ENCODE peak calls at places on chromosome 14, in four cellular contexts. F, D, X and V are unnamed samples.

GRCh38 chr14:70392676-70393075 is 24.2 kb downstream of the SYNJ2BP start:
- DNase-seq in F (no peak), D (no peak), X (no peak), V (no peak)

GRCh38 chr14:36300337-36300736 is 20.1 kb downstream of the MBIP start:
- DNase-seq in F (peak; percentile 8), D (no peak), X (peak; percentile 47), V (no peak)

GRCh38 chr14:43145361-43145760 is 1361.7 kb downstream of the FSCB start:
- DNase-seq in F (no peak), D (no peak), X (no peak), V (no peak)

GRCh38 chr14:21069388-21070082 is 569 bp upstream of the ARHGEF40 start:
- DNase-seq in F (no peak), D (no peak), X (peak; percentile 85), V (peak; percentile 71)

GRCh38 chr14:73726025-73726961 is 12.1 kb upstream of the PNMA1 start:
- DNase-seq in F (no peak), D (peak; percentile 33), X (no peak), V (no peak)

GRCh38 chr14:106642090-106642489 is 1115.7 kb downstream of the TMEM121 start:
- DNase-seq in F (no peak), D (no peak), X (no peak), V (no peak)

GRCh38 chr14:61950340-61950739 is 188.1 kb downstream of the SNAPC1 start:
- DNase-seq in F (no peak), D (no peak), X (no peak), V (no peak)

GRCh38 chr14:64061706-64062105 is 208.9 kb downstream of the SYNE2 start:
- DNase-seq in F (no peak), D (no peak), X (no peak), V (no peak)

GRCh38 chr14:92368001-92368400 is 45.0 kb downstream of the SLC24A4 start:
- DNase-seq in F (no peak), D (no peak), X (no peak), V (no peak)

GRCh38 chr14:61586539-61587396 is 108.5 kb upstream of the HIF1A start:
- DNase-seq in F (no peak), D (no peak), X (no peak), V (no peak)

GRCh38 chr14:63342381-63342780 is 23.6 kb upstream of the GPHB5 start:
- DNase-seq in F (no peak), D (no peak), X (no peak), V (no peak)

GRCh38 chr14:101796479-101796878 is 35.0 kb downstream of the PPP2R5C start:
- DNase-seq in F (no peak), D (no peak), X (no peak), V (no peak)

GRCh38 chr14:77139540-77140342 is 1.9 kb downstream of the ZDHHC22 start:
- DNase-seq in F (no peak), D (peak; percentile 69), X (peak; percentile 29), V (peak; percentile 90)

GRCh38 chr14:100031506-100032281 is 33.5 kb upstream of the EVL start:
- DNase-seq in F (no peak), D (no peak), X (no peak), V (no peak)

GRCh38 chr14:20668969-20669368 is 15.4 kb upstream of the RNASE4 start:
- DNase-seq in F (no peak), D (no peak), X (no peak), V (no peak)

GRCh38 chr14:105817971-105818711 is 291.8 kb downstream of the TMEM121 start:
- DNase-seq in F (peak; percentile 71), D (no peak), X (no peak), V (no peak)

GRCh38 chr14:28773917-28774691 is 7.5 kb downstream of the FOXG1 start:
- DNase-seq in F (no peak), D (no peak), X (no peak), V (peak; percentile 86)

GRCh38 chr14:41718477-41719166 is 111.9 kb downstream of the LRFN5 start:
- DNase-seq in F (no peak), D (no peak), X (no peak), V (no peak)

GRCh38 chr14:101876539-101876938 is 87.8 kb upstream of the DYNC1H1 start:
- DNase-seq in F (peak; percentile 75), D (no peak), X (no peak), V (no peak)

GRCh38 chr14:41636492-41637392 is 30.1 kb downstream of the LRFN5 start:
- DNase-seq in F (no peak), D (no peak), X (peak; percentile 35), V (no peak)

GRCh38 chr14:33799705-33800269 is 151.1 kb downstream of the EGLN3 start:
- DNase-seq in F (no peak), D (no peak), X (no peak), V (peak; percentile 13)

GRCh38 chr14:102590667-102591099 is 1.8 kb upstream of the RCOR1 start:
- DNase-seq in F (no peak), D (peak; percentile 37), X (peak; percentile 84), V (peak; percentile 73)

GRCh38 chr14:26597136-26598080 is at the start of gene NOVA1:
- DNase-seq in F (no peak), D (no peak), X (no peak), V (peak; percentile 69)

GRCh38 chr14:60652674-60653387 is 3.6 kb upstream of the SIX1 start:
- DNase-seq in F (no peak), D (no peak), X (no peak), V (peak; percentile 23)

GRCh38 chr14:73788871-73789590 is 62.6 kb upstream of the PTGR2 start:
- DNase-seq in F (no peak), D (no peak), X (no peak), V (no peak)

GRCh38 chr14:34792593-34792992 is 78.2 kb upstream of the CFL2 start:
- DNase-seq in F (no peak), D (no peak), X (no peak), V (no peak)

GRCh38 chr14:100399052-100399849 is 76.1 kb downstream of the SLC25A47 start:
- DNase-seq in F (no peak), D (no peak), X (no peak), V (no peak)

GRCh38 chr14:75422169-75422568 is 5.7 kb upstream of the JDP2 start:
- DNase-seq in F (no peak), D (no peak), X (peak; percentile 21), V (no peak)

GRCh38 chr14:101502761-101503392 is 58.4 kb upstream of the DIO3 start:
- DNase-seq in F (no peak), D (no peak), X (no peak), V (no peak)

GRCh38 chr14:87894920-87895319 is 98.1 kb downstream of the GALC start:
- DNase-seq in F (no peak), D (no peak), X (no peak), V (no peak)

GRCh38 chr14:87901196-87901595 is 91.8 kb downstream of the GALC start:
- DNase-seq in F (no peak), D (no peak), X (no peak), V (no peak)

GRCh38 chr14:87899228-87899627 is 93.8 kb downstream of the GALC start:
- DNase-seq in F (no peak), D (no peak), X (no peak), V (no peak)

GRCh38 chr14:87898301-87898700 is 94.7 kb downstream of the GALC start:
- DNase-seq in F (no peak), D (no peak), X (no peak), V (no peak)

GRCh38 chr14:87896393-87897380 is 96.3 kb downstream of the GALC start:
- DNase-seq in F (no peak), D (peak; percentile 41), X (peak; percentile 41), V (no peak)
- TF ChIP-seq CREM in F (no peak), D (no peak), X (no peak), V (no peak)

DNA sequence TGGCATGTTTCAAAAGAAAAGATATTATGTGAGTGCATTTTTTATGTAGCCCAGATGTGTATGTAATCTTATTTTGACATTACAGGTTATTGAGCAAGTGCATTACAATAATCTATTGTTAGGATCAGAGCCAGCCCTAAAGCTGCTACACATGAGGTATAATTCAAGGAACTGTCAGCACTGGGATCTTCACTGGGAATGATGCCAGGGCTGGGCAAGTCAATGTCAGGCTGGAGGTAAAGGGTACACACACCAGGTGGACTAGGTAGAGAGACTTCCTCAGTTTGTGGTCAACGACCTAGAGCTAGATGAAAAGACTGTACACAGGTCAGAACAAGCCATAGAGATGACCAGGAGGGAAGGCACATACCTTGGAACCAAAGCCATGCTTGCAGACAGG is 15.4 kb downstream of the TRIM9 start:
- DNase-seq in F (no peak), D (no peak), X (no peak), V (no peak)
- TF ChIP-seq ATF2 in F (no peak), D (no peak), X (no peak), V (no peak)

DNA sequence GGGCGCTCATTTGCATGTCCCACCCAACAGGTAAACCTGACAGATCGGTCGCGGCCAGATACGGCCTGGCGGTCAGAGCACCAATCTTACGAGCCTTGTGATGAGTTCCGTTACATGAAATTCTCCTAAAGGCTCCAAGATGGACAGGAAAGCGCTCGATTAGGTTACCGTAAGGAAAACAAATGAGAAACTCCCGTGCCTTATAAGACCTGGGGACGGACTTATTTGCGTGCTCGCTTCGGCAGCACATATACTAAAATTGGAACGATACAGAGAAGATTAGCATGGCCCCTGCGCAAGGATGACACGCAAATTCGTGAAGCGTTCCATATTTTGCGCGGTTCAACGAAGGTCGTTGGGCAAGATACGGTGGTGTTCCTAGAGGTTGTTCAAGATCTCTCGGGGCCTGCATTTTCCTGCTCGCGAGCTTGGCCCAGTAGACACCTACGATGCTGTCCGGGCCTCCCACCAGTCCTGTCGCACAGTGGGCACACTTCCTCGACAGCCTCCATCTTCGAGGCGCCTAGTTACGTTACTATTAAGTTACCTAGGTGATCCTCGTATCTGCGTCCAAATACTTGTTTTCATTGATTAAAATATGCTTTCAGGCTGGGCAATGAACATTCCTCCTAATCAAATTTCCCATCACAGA is at the start of gene RNU6-7:
- DNase-seq in F (no peak), D (no peak), X (peak; percentile 61), V (peak; percentile 30)
- TF ChIP-seq CREB1 in F (no peak), D (no peak), X (no peak), V (no peak)

GRCh38 chr14:22692194-22692593 is 48.0 kb upstream of the OR6J1 start:
- DNase-seq in F (no peak), D (no peak), X (no peak), V (no peak)

GRCh38 chr14:22689186-22689585 is 45.0 kb upstream of the OR6J1 start:
- DNase-seq in F (no peak), D (no peak), X (peak; percentile 91), V (no peak)

GRCh38 chr14:22685467-22685866 is 41.3 kb upstream of the OR6J1 start:
- DNase-seq in F (no peak), D (no peak), X (no peak), V (no peak)

DNA sequence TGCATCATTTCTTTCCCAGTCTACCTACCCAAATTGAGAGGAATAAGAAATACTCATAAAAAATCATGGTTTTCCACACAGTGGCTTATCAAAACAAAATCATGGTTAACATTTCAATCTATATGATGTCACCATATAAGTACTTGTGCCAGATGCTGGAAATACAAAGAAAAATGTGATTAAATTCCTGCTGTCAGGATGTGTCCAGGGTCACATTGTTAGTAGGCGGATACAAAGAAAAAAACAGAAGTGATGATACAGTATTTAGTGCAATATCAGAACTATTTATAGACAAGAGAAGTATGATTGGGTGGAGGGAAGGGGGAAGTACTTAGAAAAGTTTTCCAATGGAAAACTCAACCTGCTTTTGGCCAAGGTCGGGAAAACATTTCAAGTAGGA is 47.0 kb upstream of the OR6J1 start:
- DNase-seq in F (no peak), D (no peak), X (no peak), V (no peak)
- TF ChIP-seq CREM in F (no peak), D (no peak), X (no peak), V (no peak)